ENCODE peak calls at places on chromosomes 13 and 19, in seven cellular contexts. One of them, this sample, is unnamed.

GRCh38 chr13:41680900-41681299 is 223.6 kb downstream of the RGCC start:
- DNase-seq in body of pancreas: no peak
- DNase-seq in cardiac muscle cell: no peak
- DNase-seq in CD8-positive, alpha-beta T cell: no peak
- DNase-seq in naive thymus-derived CD4-positive, alpha-beta T cell: no peak
- DNase-seq in upper lobe of right lung: no peak
- DNase-seq in mucosa of descending colon: no peak
- DNase-seq in this sample: no peak

GRCh38 chr19:20162821-20163220 is 4.2 kb upstream of the ZNF486 start:
- DNase-seq in upper lobe of right lung: no peak
- DNase-seq in cardiac muscle cell: no peak
- DNase-seq in body of pancreas: no peak
- DNase-seq in CD8-positive, alpha-beta T cell: no peak
- DNase-seq in naive thymus-derived CD4-positive, alpha-beta T cell: no peak
- DNase-seq in mucosa of descending colon: no peak
- DNase-seq in this sample: no peak

GRCh38 chr13:45737571-45738002 is 35.5 kb downstream of the CBY2 start:
- DNase-seq in cardiac muscle cell: no peak
- DNase-seq in upper lobe of right lung: no peak
- DNase-seq in mucosa of descending colon: no peak
- DNase-seq in body of pancreas: no peak
- DNase-seq in CD8-positive, alpha-beta T cell: no peak
- DNase-seq in naive thymus-derived CD4-positive, alpha-beta T cell: no peak
- DNase-seq in this sample: no peak

GRCh38 chr19:39212377-39212742 is 8.3 kb upstream of the SYCN start:
- DNase-seq in cardiac muscle cell: peak; percentile 18
- DNase-seq in body of pancreas: peak; percentile 28
- DNase-seq in CD8-positive, alpha-beta T cell: peak; percentile 28
- DNase-seq in upper lobe of right lung: peak; percentile 72
- DNase-seq in mucosa of descending colon: peak; percentile 62
- DNase-seq in naive thymus-derived CD4-positive, alpha-beta T cell: no peak
- DNase-seq in this sample: peak; percentile 13

GRCh38 chr19:52227196-52227940 is 37.5 kb downstream of the PPP2R1A start:
- DNase-seq in mucosa of descending colon: no peak
- DNase-seq in naive thymus-derived CD4-positive, alpha-beta T cell: no peak
- DNase-seq in body of pancreas: no peak
- DNase-seq in cardiac muscle cell: no peak
- DNase-seq in upper lobe of right lung: no peak
- DNase-seq in CD8-positive, alpha-beta T cell: no peak
- DNase-seq in this sample: no peak

GRCh38 chr19:34165295-34165738 is 7.0 kb upstream of the LSM14A start:
- DNase-seq in mucosa of descending colon: no peak
- DNase-seq in CD8-positive, alpha-beta T cell: no peak
- DNase-seq in body of pancreas: peak; percentile 9
- DNase-seq in cardiac muscle cell: no peak
- DNase-seq in upper lobe of right lung: no peak
- DNase-seq in naive thymus-derived CD4-positive, alpha-beta T cell: no peak
- DNase-seq in this sample: no peak

GRCh38 chr13:57425531-57425930 is 206.0 kb upstream of the PCDH17 start:
- DNase-seq in cardiac muscle cell: no peak
- DNase-seq in naive thymus-derived CD4-positive, alpha-beta T cell: no peak
- DNase-seq in CD8-positive, alpha-beta T cell: no peak
- DNase-seq in upper lobe of right lung: no peak
- DNase-seq in body of pancreas: no peak
- DNase-seq in mucosa of descending colon: no peak
- DNase-seq in this sample: no peak

GRCh38 chr13:23777571-23777870 is 111.7 kb downstream of the MIPEP start:
- DNase-seq in upper lobe of right lung: no peak
- DNase-seq in mucosa of descending colon: no peak
- DNase-seq in naive thymus-derived CD4-positive, alpha-beta T cell: no peak
- DNase-seq in CD8-positive, alpha-beta T cell: no peak
- DNase-seq in cardiac muscle cell: no peak
- DNase-seq in body of pancreas: no peak
- DNase-seq in this sample: no peak

GRCh38 chr13:111506131-111506530 is 185.7 kb downstream of the TEX29 start:
- DNase-seq in naive thymus-derived CD4-positive, alpha-beta T cell: no peak
- DNase-seq in cardiac muscle cell: no peak
- DNase-seq in mucosa of descending colon: no peak
- DNase-seq in CD8-positive, alpha-beta T cell: no peak
- DNase-seq in body of pancreas: no peak
- DNase-seq in upper lobe of right lung: no peak
- DNase-seq in this sample: no peak

GRCh38 chr13:96992633-96993032 is 1.6 kb downstream of the OXGR1 start:
- DNase-seq in CD8-positive, alpha-beta T cell: no peak
- DNase-seq in cardiac muscle cell: no peak
- DNase-seq in mucosa of descending colon: no peak
- DNase-seq in body of pancreas: no peak
- DNase-seq in naive thymus-derived CD4-positive, alpha-beta T cell: no peak
- DNase-seq in upper lobe of right lung: no peak
- DNase-seq in this sample: no peak

GRCh38 chr19:4189641-4190040 is 7.2 kb downstream of the ANKRD24 start:
- DNase-seq in upper lobe of right lung: no peak
- DNase-seq in mucosa of descending colon: no peak
- DNase-seq in cardiac muscle cell: no peak
- DNase-seq in body of pancreas: no peak
- DNase-seq in naive thymus-derived CD4-positive, alpha-beta T cell: no peak
- DNase-seq in CD8-positive, alpha-beta T cell: no peak
- DNase-seq in this sample: no peak

GRCh38 chr13:97855570-97855970 is 97.9 kb upstream of the IPO5 start:
- DNase-seq in upper lobe of right lung: no peak
- DNase-seq in mucosa of descending colon: no peak
- DNase-seq in cardiac muscle cell: peak; percentile 92
- DNase-seq in CD8-positive, alpha-beta T cell: no peak
- DNase-seq in body of pancreas: peak; percentile 66
- DNase-seq in naive thymus-derived CD4-positive, alpha-beta T cell: no peak
- DNase-seq in this sample: no peak

GRCh38 chr13:106594986-106595385 is 27.0 kb upstream of the ARGLU1 start:
- DNase-seq in CD8-positive, alpha-beta T cell: no peak
- DNase-seq in mucosa of descending colon: no peak
- DNase-seq in naive thymus-derived CD4-positive, alpha-beta T cell: no peak
- DNase-seq in upper lobe of right lung: no peak
- DNase-seq in body of pancreas: no peak
- DNase-seq in cardiac muscle cell: no peak
- DNase-seq in this sample: no peak

GRCh38 chr13:40534456-40534855 is 132.0 kb downstream of the FOXO1 start:
- DNase-seq in body of pancreas: peak; percentile 89
- DNase-seq in cardiac muscle cell: peak; percentile 54
- DNase-seq in upper lobe of right lung: no peak
- DNase-seq in naive thymus-derived CD4-positive, alpha-beta T cell: no peak
- DNase-seq in mucosa of descending colon: no peak
- DNase-seq in CD8-positive, alpha-beta T cell: no peak
- DNase-seq in this sample: no peak

GRCh38 chr19:18437481-18438330 is at the start of gene ISYNA1:
- DNase-seq in upper lobe of right lung: peak; percentile 82
- DNase-seq in naive thymus-derived CD4-positive, alpha-beta T cell: peak; percentile 58
- DNase-seq in CD8-positive, alpha-beta T cell: no peak
- DNase-seq in mucosa of descending colon: peak; percentile 73
- DNase-seq in body of pancreas: peak; percentile 60
- DNase-seq in cardiac muscle cell: peak; percentile 68
- DNase-seq in this sample: peak; percentile 55

GRCh38 chr13:21124853-21125252 is 51.5 kb downstream of the SKA3 start:
- DNase-seq in upper lobe of right lung: no peak
- DNase-seq in CD8-positive, alpha-beta T cell: no peak
- DNase-seq in body of pancreas: peak; percentile 5
- DNase-seq in cardiac muscle cell: peak; percentile 72
- DNase-seq in naive thymus-derived CD4-positive, alpha-beta T cell: no peak
- DNase-seq in mucosa of descending colon: no peak
- DNase-seq in this sample: no peak

GRCh38 chr19:42286349-42287016 is 15.4 kb upstream of the PRR19 start:
- DNase-seq in naive thymus-derived CD4-positive, alpha-beta T cell: no peak
- DNase-seq in body of pancreas: peak; percentile 65
- DNase-seq in cardiac muscle cell: peak; percentile 61
- DNase-seq in upper lobe of right lung: no peak
- DNase-seq in CD8-positive, alpha-beta T cell: no peak
- DNase-seq in mucosa of descending colon: peak; percentile 56
- DNase-seq in this sample: no peak

GRCh38 chr19:4713384-4713951 is 10.2 kb downstream of the DPP9 start:
- DNase-seq in upper lobe of right lung: peak; percentile 76
- DNase-seq in cardiac muscle cell: peak; percentile 91
- DNase-seq in body of pancreas: peak; percentile 54
- DNase-seq in mucosa of descending colon: peak; percentile 92
- DNase-seq in CD8-positive, alpha-beta T cell: no peak
- DNase-seq in naive thymus-derived CD4-positive, alpha-beta T cell: no peak
- DNase-seq in this sample: no peak

GRCh38 chr13:44278164-44278563 is 95.5 kb upstream of the SERP2 start:
- DNase-seq in naive thymus-derived CD4-positive, alpha-beta T cell: no peak
- DNase-seq in CD8-positive, alpha-beta T cell: no peak
- DNase-seq in cardiac muscle cell: no peak
- DNase-seq in upper lobe of right lung: no peak
- DNase-seq in body of pancreas: no peak
- DNase-seq in mucosa of descending colon: no peak
- DNase-seq in this sample: no peak

GRCh38 chr13:97275265-97275664 is 53.1 kb downstream of the MBNL2 start:
- DNase-seq in body of pancreas: no peak
- DNase-seq in CD8-positive, alpha-beta T cell: no peak
- DNase-seq in upper lobe of right lung: no peak
- DNase-seq in mucosa of descending colon: no peak
- DNase-seq in naive thymus-derived CD4-positive, alpha-beta T cell: no peak
- DNase-seq in cardiac muscle cell: peak; percentile 93
- DNase-seq in this sample: no peak

GRCh38 chr19:7869453-7869909 is 4.7 kb downstream of the PRR36 start:
- DNase-seq in mucosa of descending colon: peak; percentile 86
- DNase-seq in naive thymus-derived CD4-positive, alpha-beta T cell: peak; percentile 81
- DNase-seq in CD8-positive, alpha-beta T cell: peak; percentile 73
- DNase-seq in body of pancreas: peak; percentile 65
- DNase-seq in cardiac muscle cell: peak; percentile 40
- DNase-seq in upper lobe of right lung: peak; percentile 87
- DNase-seq in this sample: peak; percentile 75

GRCh38 chr19:45172173-45172572 is 5.9 kb downstream of the TRAPPC6A start:
- DNase-seq in CD8-positive, alpha-beta T cell: no peak
- DNase-seq in cardiac muscle cell: no peak
- DNase-seq in naive thymus-derived CD4-positive, alpha-beta T cell: peak; percentile 34
- DNase-seq in body of pancreas: no peak
- DNase-seq in mucosa of descending colon: no peak
- DNase-seq in upper lobe of right lung: no peak
- DNase-seq in this sample: no peak

GRCh38 chr19:14147797-14148605 is 11.6 kb upstream of the ASF1B start:
- DNase-seq in naive thymus-derived CD4-positive, alpha-beta T cell: no peak
- DNase-seq in body of pancreas: peak; percentile 69
- DNase-seq in CD8-positive, alpha-beta T cell: peak; percentile 34
- DNase-seq in upper lobe of right lung: peak; percentile 85
- DNase-seq in cardiac muscle cell: peak; percentile 80
- DNase-seq in mucosa of descending colon: peak; percentile 80
- DNase-seq in this sample: no peak

GRCh38 chr13:36088001-36088400 is 43.2 kb downstream of the DCLK1 start:
- DNase-seq in CD8-positive, alpha-beta T cell: no peak
- DNase-seq in cardiac muscle cell: no peak
- DNase-seq in naive thymus-derived CD4-positive, alpha-beta T cell: no peak
- DNase-seq in mucosa of descending colon: no peak
- DNase-seq in body of pancreas: no peak
- DNase-seq in upper lobe of right lung: no peak
- DNase-seq in this sample: no peak

GRCh38 chr13:34722931-34723330 is 219.1 kb upstream of the NBEA start:
- DNase-seq in body of pancreas: no peak
- DNase-seq in mucosa of descending colon: no peak
- DNase-seq in upper lobe of right lung: no peak
- DNase-seq in cardiac muscle cell: no peak
- DNase-seq in naive thymus-derived CD4-positive, alpha-beta T cell: no peak
- DNase-seq in CD8-positive, alpha-beta T cell: no peak
- DNase-seq in this sample: no peak

GRCh38 chr19:1245884-1246816 is 2.2 kb upstream of the MIDN start:
- DNase-seq in upper lobe of right lung: peak; percentile 83
- DNase-seq in CD8-positive, alpha-beta T cell: no peak
- DNase-seq in mucosa of descending colon: peak; percentile 83
- DNase-seq in cardiac muscle cell: no peak
- DNase-seq in body of pancreas: peak; percentile 63
- DNase-seq in naive thymus-derived CD4-positive, alpha-beta T cell: peak; percentile 25
- DNase-seq in this sample: no peak

GRCh38 chr19:1248454-1249297 is at the start of gene MIDN:
- DNase-seq in mucosa of descending colon: peak; percentile 91
- DNase-seq in CD8-positive, alpha-beta T cell: peak; percentile 64
- DNase-seq in upper lobe of right lung: peak; percentile 95
- DNase-seq in body of pancreas: peak; percentile 90
- DNase-seq in naive thymus-derived CD4-positive, alpha-beta T cell: peak; percentile 79
- DNase-seq in cardiac muscle cell: peak; percentile 93
- DNase-seq in this sample: peak; percentile 77

GRCh38 chr19:1249298-1249989 is 1.1 kb downstream of the MIDN start:
- DNase-seq in upper lobe of right lung: peak; percentile 97
- DNase-seq in CD8-positive, alpha-beta T cell: peak; percentile 95
- DNase-seq in body of pancreas: peak; percentile 97
- DNase-seq in mucosa of descending colon: peak; percentile 96
- DNase-seq in cardiac muscle cell: peak; percentile 98
- DNase-seq in naive thymus-derived CD4-positive, alpha-beta T cell: peak; percentile 94
- DNase-seq in this sample: peak; percentile 91

GRCh38 chr19:1249990-1250298 is 1.6 kb downstream of the MIDN start:
- DNase-seq in naive thymus-derived CD4-positive, alpha-beta T cell: no peak
- DNase-seq in body of pancreas: no peak
- DNase-seq in mucosa of descending colon: no peak
- DNase-seq in CD8-positive, alpha-beta T cell: no peak
- DNase-seq in cardiac muscle cell: no peak
- DNase-seq in upper lobe of right lung: no peak
- DNase-seq in this sample: no peak

GRCh38 chr19:1247747-1248453 is 483 bp upstream of the MIDN start:
- DNase-seq in body of pancreas: peak; percentile 88
- DNase-seq in upper lobe of right lung: peak; percentile 90
- DNase-seq in CD8-positive, alpha-beta T cell: no peak
- DNase-seq in mucosa of descending colon: peak; percentile 87
- DNase-seq in naive thymus-derived CD4-positive, alpha-beta T cell: peak; percentile 45
- DNase-seq in cardiac muscle cell: peak; percentile 60
- DNase-seq in this sample: peak; percentile 73
- H3K4me3 ChIP-seq in body of pancreas: no peak overlapping the region
- H3K4me3 ChIP-seq in upper lobe of right lung: peak overlapping the region; percentile 81
- H3K4me3 ChIP-seq in CD8-positive, alpha-beta T cell: peak overlapping the region; percentile 30
- H3K4me3 ChIP-seq in mucosa of descending colon: peak overlapping the region; percentile 51
- H3K4me3 ChIP-seq in naive thymus-derived CD4-positive, alpha-beta T cell: peak overlapping the region; percentile 64
- H3K4me3 ChIP-seq in cardiac muscle cell: peak overlapping the region; percentile 92
- H3K4me3 ChIP-seq in this sample: peak overlapping the region; percentile 62

DNA sequence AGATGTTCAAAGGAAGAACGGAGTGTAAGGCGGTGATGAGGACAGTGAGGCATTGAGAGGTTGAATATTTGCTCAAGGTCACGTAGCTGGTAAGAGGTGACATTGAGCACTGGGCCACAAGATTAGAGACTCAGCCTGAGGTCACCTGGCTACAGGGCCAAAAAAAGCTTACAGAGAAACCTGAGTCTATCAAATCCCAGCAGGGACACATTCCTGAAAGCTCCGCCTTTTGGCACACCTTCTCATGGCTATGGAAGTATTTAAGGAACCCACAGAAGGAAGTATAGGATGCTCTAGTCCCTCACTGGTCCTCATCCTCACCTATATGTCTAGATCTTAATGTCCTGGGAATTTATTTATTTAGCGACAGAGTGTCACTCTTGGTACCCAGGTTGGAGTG is 17.4 kb downstream of the ZNF586 start:
- DNase-seq in naive thymus-derived CD4-positive, alpha-beta T cell: no peak
- DNase-seq in body of pancreas: no peak
- DNase-seq in CD8-positive, alpha-beta T cell: no peak
- DNase-seq in mucosa of descending colon: no peak
- DNase-seq in cardiac muscle cell: no peak
- DNase-seq in upper lobe of right lung: no peak
- DNase-seq in this sample: no peak
- H3K9me3 ChIP-seq in naive thymus-derived CD4-positive, alpha-beta T cell: no peaks in the 10 kb centered on the region
- H3K9me3 ChIP-seq in body of pancreas: no peaks in the 10 kb centered on the region
- H3K9me3 ChIP-seq in CD8-positive, alpha-beta T cell: peaks cover 50% of the 10 kb centered on the region
- H3K9me3 ChIP-seq in mucosa of descending colon: peaks cover 68% of the 10 kb centered on the region
- H3K9me3 ChIP-seq in cardiac muscle cell: no peaks in the 10 kb centered on the region
- H3K9me3 ChIP-seq in upper lobe of right lung: peaks cover 16% of the 10 kb centered on the region
- H3K9me3 ChIP-seq in this sample: peaks cover 38% of the 10 kb centered on the region

GRCh38 chr19:55675661-55676354 is 782 bp downstream of the EPN1 start:
- DNase-seq in cardiac muscle cell: no peak
- DNase-seq in mucosa of descending colon: no peak
- DNase-seq in body of pancreas: no peak
- DNase-seq in upper lobe of right lung: no peak
- DNase-seq in naive thymus-derived CD4-positive, alpha-beta T cell: no peak
- DNase-seq in CD8-positive, alpha-beta T cell: no peak
- DNase-seq in this sample: no peak
- H3K4me1 ChIP-seq in cardiac muscle cell: peaks cover 13% of the 10 kb centered on the region
- H3K4me1 ChIP-seq in mucosa of descending colon: peaks cover 37% of the 10 kb centered on the region
- H3K4me1 ChIP-seq in body of pancreas: peaks cover 61% of the 10 kb centered on the region
- H3K4me1 ChIP-seq in upper lobe of right lung: peaks cover 38% of the 10 kb centered on the region
- H3K4me1 ChIP-seq in naive thymus-derived CD4-positive, alpha-beta T cell: peaks cover 26% of the 10 kb centered on the region
- H3K4me1 ChIP-seq in CD8-positive, alpha-beta T cell: peaks cover 45% of the 10 kb centered on the region
- H3K4me1 ChIP-seq in this sample: peaks cover 24% of the 10 kb centered on the region

GRCh38 chr19:10335149-10336053 is 2.1 kb upstream of the RAVER1 start:
- DNase-seq in body of pancreas: no peak
- DNase-seq in mucosa of descending colon: peak; percentile 56
- DNase-seq in CD8-positive, alpha-beta T cell: no peak
- DNase-seq in cardiac muscle cell: no peak
- DNase-seq in naive thymus-derived CD4-positive, alpha-beta T cell: no peak
- DNase-seq in upper lobe of right lung: no peak
- DNase-seq in this sample: no peak
- H3K4me3 ChIP-seq in body of pancreas: no peak overlapping the region
- H3K4me3 ChIP-seq in mucosa of descending colon: no peak overlapping the region
- H3K4me3 ChIP-seq in CD8-positive, alpha-beta T cell: no peak overlapping the region
- H3K4me3 ChIP-seq in cardiac muscle cell: no peak overlapping the region
- H3K4me3 ChIP-seq in naive thymus-derived CD4-positive, alpha-beta T cell: no peak overlapping the region
- H3K4me3 ChIP-seq in upper lobe of right lung: peak overlapping the region; percentile 8
- H3K4me3 ChIP-seq in this sample: no peak overlapping the region